ENCODE peak calls at places on chromosome 5, in nine cellular contexts. T is NB4; N is GM04504; E is effector CD4-positive, alpha-beta T cell; K is stimulated activated CD4-positive, alpha-beta T cell treated with anti-CD3 and anti-CD28 coated beads, Interleukin-4, amount 100 ng/mL, for 48 hours; S is T-helper 2 cell; O is NCI-H524; X is kidney tubule cell; W is Calu3. F is an unnamed sample.

GRCh38 chr5:69334793-69335268 is 2.2 kb upstream of the CCDC125 start:
- DNase-seq in K (peak; percentile 75), N (peak; percentile 47), W (peak; percentile 90), X (peak; percentile 82), O (peak; percentile 68), T (peak; percentile 86), E (peak; percentile 57), S (peak; percentile 63), F (peak; percentile 57)

GRCh38 chr5:103216137-103216536 is 42.4 kb upstream of the MACIR start:
- DNase-seq in K (no peak), N (no peak), X (peak; percentile 64), O (no peak), E (no peak), T (no peak), S (no peak), W (no peak), F (no peak)

GRCh38 chr5:149641600-149641999 is 60.3 kb downstream of the ARHGEF37 start:
- DNase-seq in S (no peak), E (no peak), X (no peak), O (no peak), K (no peak), W (no peak), N (no peak), T (no peak), F (no peak)

GRCh38 chr5:139284295-139284694 is 9.2 kb upstream of the MATR3 start:
- DNase-seq in N (no peak), O (no peak), X (no peak), W (no peak), K (no peak), T (no peak), S (no peak), E (no peak), F (no peak)

GRCh38 chr5:80725446-80725845 is 70.7 kb upstream of the DHFR start:
- DNase-seq in E (no peak), S (no peak), X (no peak), O (no peak), N (no peak), T (no peak), K (no peak), W (no peak), F (no peak)

GRCh38 chr5:14532180-14532579 is 49.4 kb upstream of the OTULINL start:
- DNase-seq in E (no peak), O (no peak), N (no peak), X (no peak), W (no peak), T (no peak), K (no peak), S (no peak), F (no peak)

GRCh38 chr5:133811168-133811567 is 157.3 kb downstream of the C5orf15 start:
- DNase-seq in T (no peak), O (no peak), W (no peak), E (no peak), N (no peak), K (no peak), X (no peak), S (no peak), F (no peak)

GRCh38 chr5:68214472-68215207 is 916 bp upstream of the PIK3R1 start:
- DNase-seq in K (no peak), O (peak; percentile 33), N (no peak), W (no peak), T (peak; percentile 44), X (no peak), E (no peak), S (no peak), F (no peak)

GRCh38 chr5:152124413-152125082 is 199.9 kb upstream of the GLRA1 start:
- DNase-seq in W (no peak), K (no peak), O (no peak), N (no peak), X (no peak), E (no peak), T (no peak), S (no peak), F (no peak)

GRCh38 chr5:124740991-124741583 is 5.4 kb downstream of the ZNF608 start:
- DNase-seq in E (no peak), T (no peak), W (no peak), N (peak; percentile 85), S (no peak), O (no peak), X (peak; percentile 54), K (no peak), F (no peak)

GRCh38 chr5:160479926-160480325 is 58.3 kb downstream of the PTTG1 start:
- DNase-seq in T (no peak), N (peak; percentile 38), W (no peak), K (no peak), S (no peak), O (no peak), X (peak; percentile 86), E (no peak), F (no peak)

GRCh38 chr5:115333164-115333563 is 36.7 kb upstream of the CCDC112 start:
- DNase-seq in T (peak; percentile 96), S (no peak), K (peak; percentile 2), E (no peak), X (no peak), O (no peak), N (no peak), W (no peak), F (no peak)

GRCh38 chr5:66931651-66932050 is 264.9 kb downstream of the CD180 start:
- DNase-seq in X (no peak), N (no peak), K (no peak), W (no peak), T (no peak), E (no peak), S (no peak), O (no peak), F (no peak)

GRCh38 chr5:77145666-77146065 is 58.6 kb upstream of the ZBED3 start:
- DNase-seq in S (no peak), W (no peak), K (no peak), X (peak; percentile 47), T (no peak), E (no peak), N (peak; percentile 38), O (no peak), F (no peak)

GRCh38 chr5:106759581-106759980 is 911.2 kb downstream of the EFNA5 start:
- DNase-seq in E (no peak), N (no peak), X (peak; percentile 76), O (no peak), T (no peak), S (no peak), W (peak; percentile 67), K (no peak), F (no peak)

GRCh38 chr5:177527595-177527994 is 10.8 kb upstream of the DDX41 start:
- DNase-seq in W (no peak), K (no peak), X (no peak), S (no peak), T (no peak), N (no peak), E (no peak), O (no peak), F (no peak)

GRCh38 chr5:52878671-52879070 is 91.0 kb downstream of the ITGA1 start:
- DNase-seq in X (peak; percentile 74), K (no peak), T (no peak), N (no peak), W (no peak), O (peak; percentile 5), S (no peak), E (no peak), F (no peak)

GRCh38 chr5:138981606-138982005 is 106.5 kb upstream of the LRRTM2 start:
- DNase-seq in W (no peak), T (no peak), K (no peak), O (no peak), S (no peak), N (no peak), X (peak; percentile 28), E (no peak), F (no peak)